ENCODE peak calls at places on chromosomes 16 and 17, in seven cellular contexts. Y is testis, V is prostate gland, S is heart right ventricle, O is tibial artery, B is mammary epithelial cell, W is hepatocyte. R is an unnamed sample. For H3K4me1, the result is how much of the 10 kb centered on the place peaks cover.

GRCh38 chr17:44988256-44988942 is 20.3 kb upstream of the C1QL1 start:
- DNase-seq in Y (no peak), V (no peak), S (no peak), O (no peak), B (no peak), W (no peak), R (no peak)

GRCh38 chr16:76956394-76956793 is 234.6 kb upstream of the MON1B start:
- DNase-seq in Y (no peak), V (no peak), S (no peak), O (no peak), B (no peak), W (no peak), R (no peak)

GRCh38 chr17:51087072-51087757 is 33.5 kb downstream of the SPAG9 start:
- DNase-seq in Y (no peak), V (no peak), S (no peak), O (no peak), B (peak), W (no peak), R (no peak)

GRCh38 chr17:81228420-81228819 is 5.7 kb upstream of the CEP131 start:
- DNase-seq in Y (no peak), V (no peak), S (no peak), O (no peak), B (no peak), W (no peak), R (peak)

GRCh38 chr17:9705745-9706144 is 60.4 kb downstream of the USP43 start:
- DNase-seq in Y (no peak), V (no peak), S (no peak), O (no peak), B (no peak), W (no peak), R (no peak)

GRCh38 chr16:50671644-50672260 is 9.4 kb downstream of the SNX20 start:
- DNase-seq in Y (peak), V (no peak), S (no peak), O (no peak), B (peak), W (no peak), R (no peak)

GRCh38 chr16:4696172-4696904 is 3.0 kb downstream of the NUDT16L1 start:
- DNase-seq in Y (peak), V (no peak), S (no peak), O (peak), B (no peak), W (peak), R (no peak)

GRCh38 chr16:12456355-12456754 is 347.3 kb downstream of the CPPED1 start:
- DNase-seq in Y (no peak), V (no peak), S (no peak), O (no peak), B (no peak), W (no peak), R (no peak)

GRCh38 chr17:68698761-68699160 is 97.6 kb upstream of the FAM20A start:
- DNase-seq in Y (peak), V (no peak), S (peak), O (peak), B (no peak), W (peak), R (no peak)

GRCh38 chr16:84786605-84787302 is 33.0 kb upstream of the CRISPLD2 start:
- DNase-seq in Y (no peak), V (no peak), S (no peak), O (no peak), B (no peak), W (no peak), R (peak)

GRCh38 chr17:38864636-38865398 is 5.0 kb upstream of the LASP1 start:
- DNase-seq in Y (no peak), V (no peak), S (no peak), O (no peak), B (peak), W (no peak), R (peak)
- TF ChIP-seq CTCF in Y (no peak), V (no peak), S (no peak), O (no peak), B (peak), W (peak), R (no peak)

DNA sequence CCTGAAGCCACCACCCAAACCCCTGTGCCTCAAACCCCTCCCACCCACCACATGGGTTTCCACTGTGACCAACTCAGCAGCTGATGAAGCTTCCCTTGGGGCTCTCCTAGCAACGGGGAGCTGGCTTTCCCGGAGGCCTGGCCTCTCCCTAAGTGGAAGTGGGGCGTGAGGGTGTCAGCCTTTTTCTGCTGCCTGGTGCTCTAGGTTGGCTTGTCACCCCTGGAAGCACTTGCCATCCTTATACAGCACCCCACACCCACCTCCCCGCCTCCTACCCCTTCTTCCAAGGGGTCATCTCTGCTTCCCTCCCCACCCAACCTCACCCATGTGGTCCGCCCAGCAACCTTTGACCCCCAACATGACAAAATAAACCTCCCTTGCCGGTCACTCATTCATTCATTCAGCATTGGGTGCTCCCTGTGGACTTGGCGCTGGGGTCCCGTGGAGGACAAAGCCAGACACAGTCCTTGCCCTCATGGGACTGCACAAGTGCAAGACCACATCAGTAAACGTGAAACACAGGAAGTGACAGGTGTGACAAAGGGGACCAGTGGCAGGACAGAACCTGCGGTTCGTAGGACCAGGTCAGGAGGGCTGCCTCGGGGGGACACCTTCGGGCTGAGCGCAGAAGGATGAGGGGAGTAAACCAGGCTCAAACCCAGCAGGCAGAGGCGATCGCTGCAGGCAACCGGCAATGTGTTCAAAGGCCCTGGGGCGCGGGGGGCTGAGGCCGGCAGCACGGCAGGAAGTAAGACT is 185.2 kb downstream of the SEC14L1 start:
- DNase-seq in Y (no peak), V (no peak), S (no peak), O (no peak), B (no peak), W (peak), R (no peak)
- H3K4me1 ChIP-seq in Y (under half), V (under half), S (under half), O (half or more), B (half or more), W (half or more), R (under half)

GRCh38 chr17:18254888-18255649 is 3.5 kb downstream of the FLII start:
- DNase-seq in Y (no peak), V (no peak), S (no peak), O (no peak), B (no peak), W (no peak), R (no peak)
- TF ChIP-seq CTCF in Y (no peak), V (no peak), S (no peak), O (no peak), B (no peak), W (no peak), R (no peak)

GRCh38 chr17:82862191-82862590 is 22.4 kb upstream of the ZNF750 start:
- DNase-seq in Y (no peak), V (no peak), S (no peak), O (no peak), B (no peak), W (no peak), R (peak)

GRCh38 chr17:82861393-82861775 is 21.6 kb upstream of the ZNF750 start:
- DNase-seq in Y (no peak), V (no peak), S (no peak), O (no peak), B (no peak), W (no peak), R (peak)

GRCh38 chr17:82863646-82863940 is 23.8 kb upstream of the ZNF750 start:
- DNase-seq in Y (no peak), V (no peak), S (no peak), O (no peak), B (no peak), W (no peak), R (no peak)

GRCh38 chr17:82863941-82864720 is 24.3 kb upstream of the ZNF750 start:
- DNase-seq in Y (no peak), V (no peak), S (no peak), O (no peak), B (peak), W (peak), R (no peak)

DNA sequence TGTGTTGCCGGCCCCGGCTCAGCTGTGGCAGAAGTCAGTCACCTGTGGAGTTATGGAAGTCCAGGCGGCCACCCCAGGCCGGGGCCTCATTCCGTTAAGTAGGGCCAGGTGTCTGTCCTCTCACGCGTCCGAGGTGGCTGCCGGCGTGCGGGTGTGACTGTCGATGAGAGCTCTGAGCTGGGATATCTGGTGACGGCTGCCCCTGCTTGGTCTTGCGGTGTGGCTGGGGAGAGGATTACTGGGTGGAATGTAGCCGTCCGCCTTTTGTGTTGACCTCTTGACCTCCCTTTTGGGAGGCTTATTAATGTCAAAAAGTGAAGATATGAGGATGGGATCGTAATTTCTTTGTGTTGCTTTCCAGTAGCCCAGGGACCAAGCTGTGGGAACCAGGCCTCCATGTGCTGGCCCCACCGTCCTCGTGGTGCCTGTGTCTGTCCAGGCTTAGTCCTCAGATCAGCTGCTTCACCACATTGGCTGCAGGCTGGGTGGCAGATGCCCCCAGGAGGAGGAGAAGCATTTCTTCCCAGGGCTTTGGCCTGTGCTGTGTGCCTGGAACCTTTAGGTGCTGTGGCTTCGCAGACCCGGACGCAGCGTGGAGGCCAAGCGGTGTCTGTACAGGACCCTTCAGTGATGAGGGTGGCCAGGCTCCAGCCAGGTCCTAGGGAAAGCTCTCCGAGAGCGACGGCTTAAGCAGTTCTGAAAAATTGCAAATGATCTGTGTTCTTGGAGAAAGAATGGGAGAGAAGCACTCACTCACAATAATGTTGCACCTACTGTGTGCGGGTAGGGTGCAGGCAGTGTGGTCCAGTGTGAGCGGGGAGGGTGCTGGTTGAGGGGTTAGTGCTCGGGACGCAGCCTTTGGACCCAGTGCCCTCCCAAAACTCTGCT is 23.2 kb upstream of the ZNF750 start:
- DNase-seq in Y (no peak), V (no peak), S (no peak), O (no peak), B (no peak), W (no peak), R (no peak)
- H3K4me1 ChIP-seq in Y (under half), V (under half), S (half or more), O (under half), B (under half), W (under half), R (under half)

GRCh38 chr16:794853-795466 is 5.6 kb downstream of the GNG13 start:
- DNase-seq in Y (no peak), V (no peak), S (no peak), O (no peak), B (no peak), W (no peak), R (no peak)
- TF ChIP-seq CTCF in Y (no peak), V (no peak), S (no peak), O (no peak), B (no peak), W (no peak), R (no peak)

DNA sequence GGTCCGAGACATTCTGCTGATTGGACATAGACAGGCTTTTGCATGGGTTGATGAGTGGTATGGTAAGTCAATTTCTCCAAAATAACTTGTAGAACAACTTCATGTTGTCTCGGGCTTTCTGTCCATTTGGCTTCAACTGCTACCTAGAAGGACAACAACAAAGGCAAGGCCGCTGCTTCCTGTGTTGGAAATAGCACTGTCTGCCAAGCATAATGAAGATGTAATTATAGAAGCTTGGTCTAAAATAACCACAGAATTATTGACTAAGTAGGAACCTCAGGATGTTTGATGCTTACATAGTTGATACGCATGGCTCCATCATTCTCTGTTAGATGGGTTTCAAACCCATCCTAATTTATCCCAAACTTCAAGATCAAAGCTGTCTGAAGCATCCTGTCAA is 42.3 kb upstream of the NOL11 start:
- DNase-seq in Y (no peak), V (no peak), S (peak), O (no peak), B (no peak), W (no peak), R (no peak)
- H3K4me1 ChIP-seq in Y (under half), V (under half), S (under half), O (under half), B (under half), W (under half), R (under half)

GRCh38 chr17:57945999-57946797 is 9.0 kb downstream of the CUEDC1 start:
- DNase-seq in Y (no peak), V (peak), S (no peak), O (no peak), B (peak), W (no peak), R (no peak)
- TF ChIP-seq CTCF in Y (no peak), V (peak), S (no peak), O (no peak), B (no peak), W (no peak), R (no peak)

R was measured in pancreas.